ENCODE peak calls at places on chromosomes 11 and 22, in ten cellular contexts. One of them, this sample, is unnamed.

GRCh38 chr22:28951969-28952521 is 68.7 kb downstream of the ZNRF3 start:
- DNase-seq in stimulated activated CD4-positive, alpha-beta T cell treated with anti-CD3 and anti-CD28 coated beads, Interleukin-4, amount 100 ng/mL, for 48 hours: no peak
- DNase-seq in endothelial cell of umbilical vein: no peak
- DNase-seq in T47D: peak
- DNase-seq in cerebellar cortex: no peak
- DNase-seq in GF-D8: no peak
- DNase-seq in HFF-Myc: no peak
- DNase-seq in pons: no peak
- DNase-seq in MG63: peak
- DNase-seq in IMR-90: peak
- DNase-seq in this sample: no peak

GRCh38 chr11:112583246-112583893 is 322.7 kb upstream of the PLET1 start:
- DNase-seq in IMR-90: no peak
- DNase-seq in stimulated activated CD4-positive, alpha-beta T cell treated with anti-CD3 and anti-CD28 coated beads, Interleukin-4, amount 100 ng/mL, for 48 hours: no peak
- DNase-seq in pons: no peak
- DNase-seq in cerebellar cortex: no peak
- DNase-seq in GF-D8: no peak
- DNase-seq in T47D: no peak
- DNase-seq in MG63: no peak
- DNase-seq in HFF-Myc: no peak
- DNase-seq in endothelial cell of umbilical vein: no peak
- DNase-seq in this sample: no peak

GRCh38 chr11:32888805-32889204 is 3.8 kb upstream of the QSER1 start:
- DNase-seq in MG63: no peak
- DNase-seq in cerebellar cortex: no peak
- DNase-seq in IMR-90: peak
- DNase-seq in GF-D8: no peak
- DNase-seq in HFF-Myc: no peak
- DNase-seq in endothelial cell of umbilical vein: no peak
- DNase-seq in T47D: no peak
- DNase-seq in stimulated activated CD4-positive, alpha-beta T cell treated with anti-CD3 and anti-CD28 coated beads, Interleukin-4, amount 100 ng/mL, for 48 hours: no peak
- DNase-seq in pons: no peak
- DNase-seq in this sample: no peak

GRCh38 chr11:76698321-76699043 is 27.9 kb upstream of the LRRC32 start:
- DNase-seq in IMR-90: no peak
- DNase-seq in cerebellar cortex: no peak
- DNase-seq in GF-D8: no peak
- DNase-seq in MG63: no peak
- DNase-seq in HFF-Myc: no peak
- DNase-seq in stimulated activated CD4-positive, alpha-beta T cell treated with anti-CD3 and anti-CD28 coated beads, Interleukin-4, amount 100 ng/mL, for 48 hours: no peak
- DNase-seq in endothelial cell of umbilical vein: no peak
- DNase-seq in pons: no peak
- DNase-seq in T47D: peak
- DNase-seq in this sample: no peak

GRCh38 chr11:8913961-8914660 is 3.1 kb downstream of the AKIP1 start:
- DNase-seq in HFF-Myc: no peak
- DNase-seq in stimulated activated CD4-positive, alpha-beta T cell treated with anti-CD3 and anti-CD28 coated beads, Interleukin-4, amount 100 ng/mL, for 48 hours: peak
- DNase-seq in pons: peak
- DNase-seq in MG63: no peak
- DNase-seq in cerebellar cortex: peak
- DNase-seq in IMR-90: peak
- DNase-seq in T47D: peak
- DNase-seq in endothelial cell of umbilical vein: peak
- DNase-seq in GF-D8: peak
- DNase-seq in this sample: no peak

GRCh38 chr22:46057762-46058420 is 80.9 kb upstream of the WNT7B start:
- DNase-seq in endothelial cell of umbilical vein: no peak
- DNase-seq in stimulated activated CD4-positive, alpha-beta T cell treated with anti-CD3 and anti-CD28 coated beads, Interleukin-4, amount 100 ng/mL, for 48 hours: no peak
- DNase-seq in IMR-90: no peak
- DNase-seq in T47D: peak
- DNase-seq in HFF-Myc: no peak
- DNase-seq in GF-D8: peak
- DNase-seq in cerebellar cortex: no peak
- DNase-seq in MG63: peak
- DNase-seq in pons: peak
- DNase-seq in this sample: peak

GRCh38 chr11:34327804-34328631 is 29.8 kb downstream of the ABTB2 start:
- DNase-seq in HFF-Myc: no peak
- DNase-seq in IMR-90: peak
- DNase-seq in T47D: no peak
- DNase-seq in MG63: no peak
- DNase-seq in endothelial cell of umbilical vein: no peak
- DNase-seq in stimulated activated CD4-positive, alpha-beta T cell treated with anti-CD3 and anti-CD28 coated beads, Interleukin-4, amount 100 ng/mL, for 48 hours: no peak
- DNase-seq in GF-D8: no peak
- DNase-seq in pons: peak
- DNase-seq in cerebellar cortex: peak
- DNase-seq in this sample: no peak

GRCh38 chr11:66136752-66137123 is 66.7 kb downstream of the PACS1 start:
- DNase-seq in HFF-Myc: no peak
- DNase-seq in IMR-90: peak
- DNase-seq in stimulated activated CD4-positive, alpha-beta T cell treated with anti-CD3 and anti-CD28 coated beads, Interleukin-4, amount 100 ng/mL, for 48 hours: no peak
- DNase-seq in cerebellar cortex: no peak
- DNase-seq in pons: no peak
- DNase-seq in T47D: no peak
- DNase-seq in endothelial cell of umbilical vein: no peak
- DNase-seq in GF-D8: no peak
- DNase-seq in MG63: peak
- DNase-seq in this sample: no peak

GRCh38 chr11:69637956-69638871 is 2.7 kb upstream of the CCND1 start:
- DNase-seq in endothelial cell of umbilical vein: peak
- DNase-seq in pons: no peak
- DNase-seq in T47D: peak
- DNase-seq in stimulated activated CD4-positive, alpha-beta T cell treated with anti-CD3 and anti-CD28 coated beads, Interleukin-4, amount 100 ng/mL, for 48 hours: no peak
- DNase-seq in MG63: peak
- DNase-seq in cerebellar cortex: peak
- DNase-seq in HFF-Myc: no peak
- DNase-seq in IMR-90: peak
- DNase-seq in GF-D8: no peak
- DNase-seq in this sample: no peak

GRCh38 chr22:38754247-38755154 is 1.3 kb downstream of the SUN2 start:
- DNase-seq in stimulated activated CD4-positive, alpha-beta T cell treated with anti-CD3 and anti-CD28 coated beads, Interleukin-4, amount 100 ng/mL, for 48 hours: peak
- DNase-seq in GF-D8: peak
- DNase-seq in endothelial cell of umbilical vein: peak
- DNase-seq in T47D: peak
- DNase-seq in HFF-Myc: peak
- DNase-seq in MG63: peak
- DNase-seq in IMR-90: peak
- DNase-seq in cerebellar cortex: peak
- DNase-seq in pons: peak
- DNase-seq in this sample: peak

GRCh38 chr11:133082851-133083488 is 449.3 kb downstream of the OPCML start:
- DNase-seq in MG63: peak
- DNase-seq in endothelial cell of umbilical vein: peak
- DNase-seq in stimulated activated CD4-positive, alpha-beta T cell treated with anti-CD3 and anti-CD28 coated beads, Interleukin-4, amount 100 ng/mL, for 48 hours: peak
- DNase-seq in cerebellar cortex: peak
- DNase-seq in pons: peak
- DNase-seq in HFF-Myc: no peak
- DNase-seq in T47D: peak
- DNase-seq in IMR-90: peak
- DNase-seq in GF-D8: no peak
- DNase-seq in this sample: no peak

GRCh38 chr11:71504526-71504925 is 22.5 kb upstream of the KRTAP5-7 start:
- DNase-seq in HFF-Myc: no peak
- DNase-seq in MG63: no peak
- DNase-seq in stimulated activated CD4-positive, alpha-beta T cell treated with anti-CD3 and anti-CD28 coated beads, Interleukin-4, amount 100 ng/mL, for 48 hours: no peak
- DNase-seq in endothelial cell of umbilical vein: peak
- DNase-seq in T47D: no peak
- DNase-seq in cerebellar cortex: no peak
- DNase-seq in IMR-90: no peak
- DNase-seq in pons: no peak
- DNase-seq in GF-D8: no peak
- DNase-seq in this sample: no peak

GRCh38 chr22:20545681-20546521 is 38.5 kb downstream of the MED15 start:
- DNase-seq in cerebellar cortex: no peak
- DNase-seq in endothelial cell of umbilical vein: no peak
- DNase-seq in MG63: no peak
- DNase-seq in pons: no peak
- DNase-seq in stimulated activated CD4-positive, alpha-beta T cell treated with anti-CD3 and anti-CD28 coated beads, Interleukin-4, amount 100 ng/mL, for 48 hours: no peak
- DNase-seq in GF-D8: no peak
- DNase-seq in T47D: no peak
- DNase-seq in HFF-Myc: no peak
- DNase-seq in IMR-90: no peak
- DNase-seq in this sample: no peak

GRCh38 chr11:61549662-61550568 is 31.0 kb downstream of the SYT7 start:
- DNase-seq in IMR-90: no peak
- DNase-seq in cerebellar cortex: peak
- DNase-seq in endothelial cell of umbilical vein: no peak
- DNase-seq in HFF-Myc: no peak
- DNase-seq in T47D: no peak
- DNase-seq in GF-D8: no peak
- DNase-seq in MG63: peak
- DNase-seq in stimulated activated CD4-positive, alpha-beta T cell treated with anti-CD3 and anti-CD28 coated beads, Interleukin-4, amount 100 ng/mL, for 48 hours: no peak
- DNase-seq in pons: no peak
- DNase-seq in this sample: no peak

GRCh38 chr22:23542933-23543332 is 37.2 kb downstream of the IGLL1 start:
- DNase-seq in HFF-Myc: no peak
- DNase-seq in cerebellar cortex: no peak
- DNase-seq in endothelial cell of umbilical vein: peak
- DNase-seq in T47D: no peak
- DNase-seq in MG63: no peak
- DNase-seq in IMR-90: peak
- DNase-seq in stimulated activated CD4-positive, alpha-beta T cell treated with anti-CD3 and anti-CD28 coated beads, Interleukin-4, amount 100 ng/mL, for 48 hours: no peak
- DNase-seq in pons: no peak
- DNase-seq in GF-D8: no peak
- DNase-seq in this sample: no peak